ENCODE peak calls at places on chromosomes 16 and 17, in ten cellular contexts. One of them, this sample, is unnamed.

GRCh38 chr16:47574091-47575054 is 113.2 kb downstream of the PHKB start:
- DNase-seq in HT1080: peak; percentile 88
- DNase-seq in stimulated activated CD4-positive, alpha-beta T cell treated with anti-CD3 and anti-CD28 coated beads, Interleukin-4, amount 100 ng/mL, for 24 hours: peak; percentile 59
- DNase-seq in uterus: no peak
- DNase-seq in EL: peak; percentile 37
- DNase-seq in retina: no peak
- DNase-seq in Calu3: peak; percentile 12
- DNase-seq in head of caudate nucleus: no peak
- DNase-seq in NCI-H2081: no peak
- DNase-seq in stimulated activated CD8-positive, alpha-beta memory T cell treated with anti-CD3 and anti-CD28 coated beads, Interleukin-12 subunit alpha, Interleukin-12 subunit beta, amount 100 ng/mL, for 4 hours: no peak
- DNase-seq in this sample: peak; percentile 58

GRCh38 chr16:65497571-65497970 is 375.7 kb upstream of the CDH11 start:
- DNase-seq in HT1080: no peak
- DNase-seq in stimulated activated CD4-positive, alpha-beta T cell treated with anti-CD3 and anti-CD28 coated beads, Interleukin-4, amount 100 ng/mL, for 24 hours: no peak
- DNase-seq in uterus: no peak
- DNase-seq in EL: no peak
- DNase-seq in retina: no peak
- DNase-seq in Calu3: no peak
- DNase-seq in head of caudate nucleus: no peak
- DNase-seq in NCI-H2081: no peak
- DNase-seq in stimulated activated CD8-positive, alpha-beta memory T cell treated with anti-CD3 and anti-CD28 coated beads, Interleukin-12 subunit alpha, Interleukin-12 subunit beta, amount 100 ng/mL, for 4 hours: no peak
- DNase-seq in this sample: no peak

GRCh38 chr17:19361326-19361725 is 1.2 kb downstream of the B9D1 start:
- DNase-seq in HT1080: no peak
- DNase-seq in stimulated activated CD4-positive, alpha-beta T cell treated with anti-CD3 and anti-CD28 coated beads, Interleukin-4, amount 100 ng/mL, for 24 hours: no peak
- DNase-seq in uterus: no peak
- DNase-seq in EL: no peak
- DNase-seq in retina: no peak
- DNase-seq in Calu3: no peak
- DNase-seq in head of caudate nucleus: no peak
- DNase-seq in NCI-H2081: no peak
- DNase-seq in stimulated activated CD8-positive, alpha-beta memory T cell treated with anti-CD3 and anti-CD28 coated beads, Interleukin-12 subunit alpha, Interleukin-12 subunit beta, amount 100 ng/mL, for 4 hours: no peak
- DNase-seq in this sample: no peak

GRCh38 chr17:41697122-41697962 is 8.7 kb downstream of the EIF1 start:
- DNase-seq in HT1080: peak; percentile 30
- DNase-seq in stimulated activated CD4-positive, alpha-beta T cell treated with anti-CD3 and anti-CD28 coated beads, Interleukin-4, amount 100 ng/mL, for 24 hours: no peak
- DNase-seq in uterus: peak; percentile 83
- DNase-seq in EL: peak; percentile 31
- DNase-seq in retina: no peak
- DNase-seq in Calu3: no peak
- DNase-seq in head of caudate nucleus: peak; percentile 52
- DNase-seq in NCI-H2081: no peak
- DNase-seq in stimulated activated CD8-positive, alpha-beta memory T cell treated with anti-CD3 and anti-CD28 coated beads, Interleukin-12 subunit alpha, Interleukin-12 subunit beta, amount 100 ng/mL, for 4 hours: no peak
- DNase-seq in this sample: no peak

GRCh38 chr16:30040221-30040620 is 9.2 kb upstream of the TLCD3B start:
- DNase-seq in HT1080: no peak
- DNase-seq in stimulated activated CD4-positive, alpha-beta T cell treated with anti-CD3 and anti-CD28 coated beads, Interleukin-4, amount 100 ng/mL, for 24 hours: no peak
- DNase-seq in uterus: no peak
- DNase-seq in EL: no peak
- DNase-seq in retina: no peak
- DNase-seq in Calu3: no peak
- DNase-seq in head of caudate nucleus: no peak
- DNase-seq in NCI-H2081: no peak
- DNase-seq in stimulated activated CD8-positive, alpha-beta memory T cell treated with anti-CD3 and anti-CD28 coated beads, Interleukin-12 subunit alpha, Interleukin-12 subunit beta, amount 100 ng/mL, for 4 hours: no peak
- DNase-seq in this sample: no peak

GRCh38 chr16:1900452-1900774 is 17.8 kb downstream of the HS3ST6 start:
- DNase-seq in HT1080: no peak
- DNase-seq in stimulated activated CD4-positive, alpha-beta T cell treated with anti-CD3 and anti-CD28 coated beads, Interleukin-4, amount 100 ng/mL, for 24 hours: no peak
- DNase-seq in uterus: no peak
- DNase-seq in EL: no peak
- DNase-seq in retina: no peak
- DNase-seq in Calu3: peak; percentile 42
- DNase-seq in head of caudate nucleus: no peak
- DNase-seq in NCI-H2081: no peak
- DNase-seq in stimulated activated CD8-positive, alpha-beta memory T cell treated with anti-CD3 and anti-CD28 coated beads, Interleukin-12 subunit alpha, Interleukin-12 subunit beta, amount 100 ng/mL, for 4 hours: no peak
- DNase-seq in this sample: no peak

GRCh38 chr16:2415085-2415484 is 14.2 kb upstream of the CCNF start:
- DNase-seq in HT1080: no peak
- DNase-seq in stimulated activated CD4-positive, alpha-beta T cell treated with anti-CD3 and anti-CD28 coated beads, Interleukin-4, amount 100 ng/mL, for 24 hours: no peak
- DNase-seq in uterus: no peak
- DNase-seq in EL: no peak
- DNase-seq in retina: no peak
- DNase-seq in Calu3: no peak
- DNase-seq in head of caudate nucleus: no peak
- DNase-seq in NCI-H2081: peak; percentile 7
- DNase-seq in stimulated activated CD8-positive, alpha-beta memory T cell treated with anti-CD3 and anti-CD28 coated beads, Interleukin-12 subunit alpha, Interleukin-12 subunit beta, amount 100 ng/mL, for 4 hours: no peak
- DNase-seq in this sample: no peak

GRCh38 chr16:14427371-14427948 is 202.6 kb downstream of the PARN start:
- DNase-seq in HT1080: peak; percentile 72
- DNase-seq in stimulated activated CD4-positive, alpha-beta T cell treated with anti-CD3 and anti-CD28 coated beads, Interleukin-4, amount 100 ng/mL, for 24 hours: no peak
- DNase-seq in uterus: no peak
- DNase-seq in EL: no peak
- DNase-seq in retina: no peak
- DNase-seq in Calu3: peak; percentile 13
- DNase-seq in head of caudate nucleus: peak; percentile 56
- DNase-seq in NCI-H2081: no peak
- DNase-seq in stimulated activated CD8-positive, alpha-beta memory T cell treated with anti-CD3 and anti-CD28 coated beads, Interleukin-12 subunit alpha, Interleukin-12 subunit beta, amount 100 ng/mL, for 4 hours: no peak
- DNase-seq in this sample: no peak

GRCh38 chr16:60310836-60311445 is 1576.8 kb upstream of the GOT2 start:
- DNase-seq in HT1080: no peak
- DNase-seq in stimulated activated CD4-positive, alpha-beta T cell treated with anti-CD3 and anti-CD28 coated beads, Interleukin-4, amount 100 ng/mL, for 24 hours: no peak
- DNase-seq in uterus: no peak
- DNase-seq in EL: no peak
- DNase-seq in retina: no peak
- DNase-seq in Calu3: no peak
- DNase-seq in head of caudate nucleus: no peak
- DNase-seq in NCI-H2081: no peak
- DNase-seq in stimulated activated CD8-positive, alpha-beta memory T cell treated with anti-CD3 and anti-CD28 coated beads, Interleukin-12 subunit alpha, Interleukin-12 subunit beta, amount 100 ng/mL, for 4 hours: no peak
- DNase-seq in this sample: no peak

GRCh38 chr17:16463341-16464000 is 28.5 kb downstream of the LRRC75A start:
- DNase-seq in HT1080: no peak
- DNase-seq in stimulated activated CD4-positive, alpha-beta T cell treated with anti-CD3 and anti-CD28 coated beads, Interleukin-4, amount 100 ng/mL, for 24 hours: no peak
- DNase-seq in uterus: no peak
- DNase-seq in EL: peak; percentile 76
- DNase-seq in retina: peak; percentile 56
- DNase-seq in Calu3: peak; percentile 50
- DNase-seq in head of caudate nucleus: no peak
- DNase-seq in NCI-H2081: no peak
- DNase-seq in stimulated activated CD8-positive, alpha-beta memory T cell treated with anti-CD3 and anti-CD28 coated beads, Interleukin-12 subunit alpha, Interleukin-12 subunit beta, amount 100 ng/mL, for 4 hours: no peak
- DNase-seq in this sample: no peak

GRCh38 chr17:79905832-79906231 is 66.6 kb upstream of the CBX4 start:
- DNase-seq in HT1080: peak; percentile 58
- DNase-seq in stimulated activated CD4-positive, alpha-beta T cell treated with anti-CD3 and anti-CD28 coated beads, Interleukin-4, amount 100 ng/mL, for 24 hours: no peak
- DNase-seq in uterus: no peak
- DNase-seq in EL: no peak
- DNase-seq in retina: no peak
- DNase-seq in Calu3: peak; percentile 70
- DNase-seq in head of caudate nucleus: peak; percentile 3
- DNase-seq in NCI-H2081: peak; percentile 21
- DNase-seq in stimulated activated CD8-positive, alpha-beta memory T cell treated with anti-CD3 and anti-CD28 coated beads, Interleukin-12 subunit alpha, Interleukin-12 subunit beta, amount 100 ng/mL, for 4 hours: no peak
- DNase-seq in this sample: no peak

GRCh38 chr16:27762441-27762840 is 212.5 kb downstream of the KATNIP start:
- DNase-seq in HT1080: peak; percentile 59
- DNase-seq in stimulated activated CD4-positive, alpha-beta T cell treated with anti-CD3 and anti-CD28 coated beads, Interleukin-4, amount 100 ng/mL, for 24 hours: no peak
- DNase-seq in uterus: no peak
- DNase-seq in EL: peak; percentile 64
- DNase-seq in retina: no peak
- DNase-seq in Calu3: peak; percentile 24
- DNase-seq in head of caudate nucleus: no peak
- DNase-seq in NCI-H2081: no peak
- DNase-seq in stimulated activated CD8-positive, alpha-beta memory T cell treated with anti-CD3 and anti-CD28 coated beads, Interleukin-12 subunit alpha, Interleukin-12 subunit beta, amount 100 ng/mL, for 4 hours: no peak
- DNase-seq in this sample: no peak

GRCh38 chr17:12789075-12789975 is at the start of gene ARHGAP44:
- DNase-seq in HT1080: peak; percentile 23
- DNase-seq in stimulated activated CD4-positive, alpha-beta T cell treated with anti-CD3 and anti-CD28 coated beads, Interleukin-4, amount 100 ng/mL, for 24 hours: no peak
- DNase-seq in uterus: peak; percentile 54
- DNase-seq in EL: peak; percentile 45
- DNase-seq in retina: peak; percentile 82
- DNase-seq in Calu3: peak; percentile 72
- DNase-seq in head of caudate nucleus: peak; percentile 54
- DNase-seq in NCI-H2081: peak; percentile 3
- DNase-seq in stimulated activated CD8-positive, alpha-beta memory T cell treated with anti-CD3 and anti-CD28 coated beads, Interleukin-12 subunit alpha, Interleukin-12 subunit beta, amount 100 ng/mL, for 4 hours: no peak
- DNase-seq in this sample: peak; percentile 19

GRCh38 chr16:84091460-84091859 is 25.3 kb downstream of the MBTPS1 start:
- DNase-seq in HT1080: no peak
- DNase-seq in stimulated activated CD4-positive, alpha-beta T cell treated with anti-CD3 and anti-CD28 coated beads, Interleukin-4, amount 100 ng/mL, for 24 hours: no peak
- DNase-seq in uterus: no peak
- DNase-seq in EL: no peak
- DNase-seq in retina: no peak
- DNase-seq in Calu3: no peak
- DNase-seq in head of caudate nucleus: peak; percentile 78
- DNase-seq in NCI-H2081: no peak
- DNase-seq in stimulated activated CD8-positive, alpha-beta memory T cell treated with anti-CD3 and anti-CD28 coated beads, Interleukin-12 subunit alpha, Interleukin-12 subunit beta, amount 100 ng/mL, for 4 hours: no peak
- DNase-seq in this sample: no peak

GRCh38 chr17:67779098-67779672 is 46.1 kb upstream of the BPTF start:
- DNase-seq in HT1080: peak; percentile 23
- DNase-seq in stimulated activated CD4-positive, alpha-beta T cell treated with anti-CD3 and anti-CD28 coated beads, Interleukin-4, amount 100 ng/mL, for 24 hours: peak; percentile 10
- DNase-seq in uterus: no peak
- DNase-seq in EL: peak; percentile 45
- DNase-seq in retina: peak; percentile 42
- DNase-seq in Calu3: peak; percentile 10
- DNase-seq in head of caudate nucleus: no peak
- DNase-seq in NCI-H2081: no peak
- DNase-seq in stimulated activated CD8-positive, alpha-beta memory T cell treated with anti-CD3 and anti-CD28 coated beads, Interleukin-12 subunit alpha, Interleukin-12 subunit beta, amount 100 ng/mL, for 4 hours: no peak
- DNase-seq in this sample: peak; percentile 35

GRCh38 chr17:14143678-14144077 is 74.4 kb downstream of the COX10 start:
- DNase-seq in HT1080: no peak
- DNase-seq in stimulated activated CD4-positive, alpha-beta T cell treated with anti-CD3 and anti-CD28 coated beads, Interleukin-4, amount 100 ng/mL, for 24 hours: no peak
- DNase-seq in uterus: no peak
- DNase-seq in EL: no peak
- DNase-seq in retina: no peak
- DNase-seq in Calu3: peak; percentile 54
- DNase-seq in head of caudate nucleus: no peak
- DNase-seq in NCI-H2081: peak; percentile 27
- DNase-seq in stimulated activated CD8-positive, alpha-beta memory T cell treated with anti-CD3 and anti-CD28 coated beads, Interleukin-12 subunit alpha, Interleukin-12 subunit beta, amount 100 ng/mL, for 4 hours: no peak
- DNase-seq in this sample: no peak

GRCh38 chr17:9232591-9233270 is 211.4 kb downstream of the NTN1 start:
- DNase-seq in HT1080: no peak
- DNase-seq in stimulated activated CD4-positive, alpha-beta T cell treated with anti-CD3 and anti-CD28 coated beads, Interleukin-4, amount 100 ng/mL, for 24 hours: no peak
- DNase-seq in uterus: peak; percentile 93
- DNase-seq in EL: no peak
- DNase-seq in retina: no peak
- DNase-seq in Calu3: no peak
- DNase-seq in head of caudate nucleus: no peak
- DNase-seq in NCI-H2081: no peak
- DNase-seq in stimulated activated CD8-positive, alpha-beta memory T cell treated with anti-CD3 and anti-CD28 coated beads, Interleukin-12 subunit alpha, Interleukin-12 subunit beta, amount 100 ng/mL, for 4 hours: no peak
- DNase-seq in this sample: no peak

GRCh38 chr17:74740641-74741387 is 3.8 kb downstream of the RAB37 start:
- DNase-seq in HT1080: no peak
- DNase-seq in stimulated activated CD4-positive, alpha-beta T cell treated with anti-CD3 and anti-CD28 coated beads, Interleukin-4, amount 100 ng/mL, for 24 hours: no peak
- DNase-seq in uterus: no peak
- DNase-seq in EL: no peak
- DNase-seq in retina: no peak
- DNase-seq in Calu3: no peak
- DNase-seq in head of caudate nucleus: no peak
- DNase-seq in NCI-H2081: no peak
- DNase-seq in stimulated activated CD8-positive, alpha-beta memory T cell treated with anti-CD3 and anti-CD28 coated beads, Interleukin-12 subunit alpha, Interleukin-12 subunit beta, amount 100 ng/mL, for 4 hours: no peak
- DNase-seq in this sample: no peak

GRCh38 chr17:27586203-27586701 is 44.7 kb upstream of the LGALS9 start:
- DNase-seq in HT1080: no peak
- DNase-seq in stimulated activated CD4-positive, alpha-beta T cell treated with anti-CD3 and anti-CD28 coated beads, Interleukin-4, amount 100 ng/mL, for 24 hours: no peak
- DNase-seq in uterus: no peak
- DNase-seq in EL: peak; percentile 24
- DNase-seq in retina: no peak
- DNase-seq in Calu3: no peak
- DNase-seq in head of caudate nucleus: no peak
- DNase-seq in NCI-H2081: no peak
- DNase-seq in stimulated activated CD8-positive, alpha-beta memory T cell treated with anti-CD3 and anti-CD28 coated beads, Interleukin-12 subunit alpha, Interleukin-12 subunit beta, amount 100 ng/mL, for 4 hours: no peak
- DNase-seq in this sample: no peak

GRCh38 chr17:36942031-36942599 is 4.8 kb downstream of the LHX1 start:
- DNase-seq in HT1080: no peak
- DNase-seq in stimulated activated CD4-positive, alpha-beta T cell treated with anti-CD3 and anti-CD28 coated beads, Interleukin-4, amount 100 ng/mL, for 24 hours: no peak
- DNase-seq in uterus: no peak
- DNase-seq in EL: no peak
- DNase-seq in retina: peak; percentile 72
- DNase-seq in Calu3: no peak
- DNase-seq in head of caudate nucleus: no peak
- DNase-seq in NCI-H2081: no peak
- DNase-seq in stimulated activated CD8-positive, alpha-beta memory T cell treated with anti-CD3 and anti-CD28 coated beads, Interleukin-12 subunit alpha, Interleukin-12 subunit beta, amount 100 ng/mL, for 4 hours: no peak
- DNase-seq in this sample: no peak

GRCh38 chr17:73480740-73481139 is 163.5 kb downstream of the SDK2 start:
- DNase-seq in HT1080: no peak
- DNase-seq in stimulated activated CD4-positive, alpha-beta T cell treated with anti-CD3 and anti-CD28 coated beads, Interleukin-4, amount 100 ng/mL, for 24 hours: no peak
- DNase-seq in uterus: no peak
- DNase-seq in EL: no peak
- DNase-seq in retina: no peak
- DNase-seq in Calu3: no peak
- DNase-seq in head of caudate nucleus: peak; percentile 42
- DNase-seq in NCI-H2081: no peak
- DNase-seq in stimulated activated CD8-positive, alpha-beta memory T cell treated with anti-CD3 and anti-CD28 coated beads, Interleukin-12 subunit alpha, Interleukin-12 subunit beta, amount 100 ng/mL, for 4 hours: no peak
- DNase-seq in this sample: no peak

GRCh38 chr17:17926840-17927449 is 45.3 kb downstream of the TOM1L2 start:
- DNase-seq in HT1080: no peak
- DNase-seq in stimulated activated CD4-positive, alpha-beta T cell treated with anti-CD3 and anti-CD28 coated beads, Interleukin-4, amount 100 ng/mL, for 24 hours: no peak
- DNase-seq in uterus: peak; percentile 4
- DNase-seq in EL: no peak
- DNase-seq in retina: no peak
- DNase-seq in Calu3: no peak
- DNase-seq in head of caudate nucleus: no peak
- DNase-seq in NCI-H2081: no peak
- DNase-seq in stimulated activated CD8-positive, alpha-beta memory T cell treated with anti-CD3 and anti-CD28 coated beads, Interleukin-12 subunit alpha, Interleukin-12 subunit beta, amount 100 ng/mL, for 4 hours: no peak
- DNase-seq in this sample: no peak

GRCh38 chr17:36546418-36547093 is 1.8 kb downstream of the GGNBP2 start:
- DNase-seq in HT1080: no peak
- DNase-seq in stimulated activated CD4-positive, alpha-beta T cell treated with anti-CD3 and anti-CD28 coated beads, Interleukin-4, amount 100 ng/mL, for 24 hours: no peak
- DNase-seq in uterus: no peak
- DNase-seq in EL: peak; percentile 12
- DNase-seq in retina: peak; percentile 4
- DNase-seq in Calu3: no peak
- DNase-seq in head of caudate nucleus: no peak
- DNase-seq in NCI-H2081: peak; percentile 25
- DNase-seq in stimulated activated CD8-positive, alpha-beta memory T cell treated with anti-CD3 and anti-CD28 coated beads, Interleukin-12 subunit alpha, Interleukin-12 subunit beta, amount 100 ng/mL, for 4 hours: no peak
- DNase-seq in this sample: no peak

GRCh38 chr17:38674013-38674748 is 576 bp downstream of the EPOP start:
- DNase-seq in HT1080: no peak
- DNase-seq in stimulated activated CD4-positive, alpha-beta T cell treated with anti-CD3 and anti-CD28 coated beads, Interleukin-4, amount 100 ng/mL, for 24 hours: peak; percentile 35
- DNase-seq in uterus: no peak
- DNase-seq in EL: peak; percentile 32
- DNase-seq in retina: peak; percentile 77
- DNase-seq in Calu3: peak; percentile 75
- DNase-seq in head of caudate nucleus: no peak
- DNase-seq in NCI-H2081: no peak
- DNase-seq in stimulated activated CD8-positive, alpha-beta memory T cell treated with anti-CD3 and anti-CD28 coated beads, Interleukin-12 subunit alpha, Interleukin-12 subunit beta, amount 100 ng/mL, for 4 hours: peak; percentile 27
- DNase-seq in this sample: peak; percentile 55

GRCh38 chr16:9311303-9311954 is 220.0 kb downstream of the HAPSTR1 start:
- DNase-seq in HT1080: peak; percentile 4
- DNase-seq in stimulated activated CD4-positive, alpha-beta T cell treated with anti-CD3 and anti-CD28 coated beads, Interleukin-4, amount 100 ng/mL, for 24 hours: no peak
- DNase-seq in uterus: no peak
- DNase-seq in EL: no peak
- DNase-seq in retina: peak; percentile 61
- DNase-seq in Calu3: peak; percentile 54
- DNase-seq in head of caudate nucleus: peak; percentile 49
- DNase-seq in NCI-H2081: no peak
- DNase-seq in stimulated activated CD8-positive, alpha-beta memory T cell treated with anti-CD3 and anti-CD28 coated beads, Interleukin-12 subunit alpha, Interleukin-12 subunit beta, amount 100 ng/mL, for 4 hours: no peak
- DNase-seq in this sample: no peak

GRCh38 chr16:57045694-57046381 is 46.5 kb upstream of the CPNE2 start:
- DNase-seq in HT1080: no peak
- DNase-seq in stimulated activated CD4-positive, alpha-beta T cell treated with anti-CD3 and anti-CD28 coated beads, Interleukin-4, amount 100 ng/mL, for 24 hours: peak; percentile 33
- DNase-seq in uterus: peak; percentile 63
- DNase-seq in EL: peak; percentile 15
- DNase-seq in retina: peak; percentile 69
- DNase-seq in Calu3: no peak
- DNase-seq in head of caudate nucleus: peak; percentile 79
- DNase-seq in NCI-H2081: no peak
- DNase-seq in stimulated activated CD8-positive, alpha-beta memory T cell treated with anti-CD3 and anti-CD28 coated beads, Interleukin-12 subunit alpha, Interleukin-12 subunit beta, amount 100 ng/mL, for 4 hours: peak; percentile 23
- DNase-seq in this sample: no peak

GRCh38 chr16:86027366-86028126 is 128.6 kb downstream of the IRF8 start:
- DNase-seq in HT1080: no peak
- DNase-seq in stimulated activated CD4-positive, alpha-beta T cell treated with anti-CD3 and anti-CD28 coated beads, Interleukin-4, amount 100 ng/mL, for 24 hours: no peak
- DNase-seq in uterus: no peak
- DNase-seq in EL: no peak
- DNase-seq in retina: no peak
- DNase-seq in Calu3: peak; percentile 42
- DNase-seq in head of caudate nucleus: peak; percentile 19
- DNase-seq in NCI-H2081: no peak
- DNase-seq in stimulated activated CD8-positive, alpha-beta memory T cell treated with anti-CD3 and anti-CD28 coated beads, Interleukin-12 subunit alpha, Interleukin-12 subunit beta, amount 100 ng/mL, for 4 hours: no peak
- DNase-seq in this sample: no peak

GRCh38 chr16:15704545-15704987 is 54.5 kb downstream of the NDE1 start:
- DNase-seq in HT1080: peak; percentile 64
- DNase-seq in stimulated activated CD4-positive, alpha-beta T cell treated with anti-CD3 and anti-CD28 coated beads, Interleukin-4, amount 100 ng/mL, for 24 hours: peak; percentile 83
- DNase-seq in uterus: peak; percentile 84
- DNase-seq in EL: peak; percentile 65
- DNase-seq in retina: peak; percentile 69
- DNase-seq in Calu3: peak; percentile 83
- DNase-seq in head of caudate nucleus: peak; percentile 84
- DNase-seq in NCI-H2081: peak; percentile 54
- DNase-seq in stimulated activated CD8-positive, alpha-beta memory T cell treated with anti-CD3 and anti-CD28 coated beads, Interleukin-12 subunit alpha, Interleukin-12 subunit beta, amount 100 ng/mL, for 4 hours: peak; percentile 33
- DNase-seq in this sample: peak; percentile 88